ENCODE peak calls at places on chromosomes 16 and 17, in ten cellular contexts. N, J, X, P, K, V, R, T, F and M are unnamed samples.

GRCh38 chr17:80942360-80943345 is 49.0 kb upstream of the CHMP6 start:
- DNase-seq in F (no peak), J (peak), R (no peak), X (peak), N (no peak), P (peak), V (peak), K (peak), T (peak), M (peak)

GRCh38 chr17:73957564-73957963 is 245.9 kb upstream of the RPL38 start:
- DNase-seq in X (no peak), R (no peak), K (no peak), N (no peak), F (no peak), T (no peak), P (no peak), V (no peak), J (no peak), M (no peak)

GRCh38 chr17:4144411-4144747 is 1.4 kb downstream of the CYB5D2 start:
- DNase-seq in R (no peak), T (no peak), P (peak), J (no peak), X (no peak), N (no peak), K (no peak), F (no peak), V (no peak), M (no peak)

GRCh38 chr17:77649717-77650211 is 308.7 kb upstream of the TNRC6C start:
- DNase-seq in K (peak), N (no peak), J (peak), R (no peak), F (no peak), X (no peak), T (no peak), V (no peak), P (peak), M (peak)

GRCh38 chr16:22694887-22695382 is 119.0 kb upstream of the HS3ST2 start:
- DNase-seq in K (peak), V (peak), J (no peak), R (no peak), F (peak), T (no peak), P (no peak), N (no peak), X (no peak), M (peak)

GRCh38 chr17:41522301-41523224 is 3.9 kb upstream of the KRT15 start:
- DNase-seq in K (no peak), J (no peak), V (no peak), F (no peak), P (peak), R (peak), N (no peak), T (no peak), X (no peak), M (no peak)

GRCh38 chr17:45976755-45977505 is 22.1 kb upstream of the STH start:
- DNase-seq in N (no peak), R (no peak), F (no peak), T (no peak), V (no peak), X (no peak), K (no peak), P (peak), J (no peak), M (peak)

GRCh38 chr17:76843703-76844484 is 24.3 kb upstream of the MGAT5B start:
- DNase-seq in P (no peak), N (no peak), X (no peak), F (no peak), K (no peak), J (no peak), T (no peak), R (no peak), V (no peak), M (no peak)

GRCh38 chr16:66916518-66916917 is 2.2 kb downstream of the CDH16 start:
- DNase-seq in N (no peak), R (no peak), T (no peak), P (no peak), J (no peak), K (no peak), V (no peak), F (no peak), X (no peak), M (no peak)

GRCh38 chr17:58412910-58413630 is 4.3 kb downstream of the RNF43 start:
- DNase-seq in N (no peak), R (no peak), K (peak), J (no peak), F (no peak), T (no peak), X (no peak), V (no peak), P (peak), M (no peak)

GRCh38 chr16:50695017-50696000 is 1.9 kb downstream of the NOD2 start:
- DNase-seq in T (no peak), X (no peak), K (no peak), P (no peak), R (no peak), N (no peak), J (no peak), F (no peak), V (no peak), M (no peak)

GRCh38 chr16:30183236-30183960 is at the start of gene CORO1A:
- DNase-seq in V (peak), K (peak), F (no peak), P (peak), J (peak), T (peak), R (peak), N (peak), X (peak), M (peak)

GRCh38 chr17:80087346-80088265 is 13.8 kb upstream of the GAA start:
- DNase-seq in F (no peak), T (no peak), P (no peak), X (no peak), J (no peak), R (no peak), K (no peak), N (no peak), V (no peak), M (no peak)